ENCODE peak calls at places on chromosomes 1 and 21, in four cellular contexts. One of them, this sample, is unnamed.

GRCh38 chr1:184982002-184982954 is 8.0 kb upstream of the NIBAN1 start:
- DNase-seq in left ventricle myocardium inferior: peak; percentile 80
- DNase-seq in colonic mucosa: peak; percentile 73
- DNase-seq in AG04449: no peak
- DNase-seq in this sample: no peak

GRCh38 chr21:39048064-39048463 is 135.2 kb downstream of the PSMG1 start:
- DNase-seq in colonic mucosa: peak; percentile 65
- DNase-seq in left ventricle myocardium inferior: no peak
- DNase-seq in AG04449: no peak
- DNase-seq in this sample: peak; percentile 59

GRCh38 chr21:43734830-43735229 is 15.9 kb downstream of the PDXK start:
- DNase-seq in AG04449: no peak
- DNase-seq in colonic mucosa: no peak
- DNase-seq in left ventricle myocardium inferior: no peak
- DNase-seq in this sample: no peak

GRCh38 chr1:201591348-201591747 is 52.4 kb downstream of the NAV1 start:
- DNase-seq in colonic mucosa: no peak
- DNase-seq in left ventricle myocardium inferior: no peak
- DNase-seq in AG04449: no peak
- DNase-seq in this sample: no peak

GRCh38 chr21:24369751-24370150 is 1237.5 kb downstream of the MRPL39 start:
- DNase-seq in colonic mucosa: no peak
- DNase-seq in left ventricle myocardium inferior: no peak
- DNase-seq in AG04449: no peak
- DNase-seq in this sample: no peak

GRCh38 chr1:50735443-50735842 is 224.6 kb downstream of the FAF1 start:
- DNase-seq in left ventricle myocardium inferior: no peak
- DNase-seq in AG04449: no peak
- DNase-seq in colonic mucosa: no peak
- DNase-seq in this sample: no peak

GRCh38 chr1:64822621-64823020 is 77.7 kb downstream of the RAVER2 start:
- DNase-seq in colonic mucosa: no peak
- DNase-seq in AG04449: no peak
- DNase-seq in left ventricle myocardium inferior: no peak
- DNase-seq in this sample: no peak

GRCh38 chr1:44261475-44261853 is 48.2 kb downstream of the DMAP1 start:
- DNase-seq in colonic mucosa: no peak
- DNase-seq in left ventricle myocardium inferior: no peak
- DNase-seq in AG04449: no peak
- DNase-seq in this sample: no peak

GRCh38 chr1:42335050-42335808 is at the start of gene FOXJ3:
- DNase-seq in colonic mucosa: peak; percentile 93
- DNase-seq in AG04449: peak; percentile 76
- DNase-seq in left ventricle myocardium inferior: peak; percentile 93
- DNase-seq in this sample: no peak

GRCh38 chr1:18536356-18536755 is 55.6 kb downstream of the KLHDC7A start:
- DNase-seq in AG04449: no peak
- DNase-seq in colonic mucosa: no peak
- DNase-seq in left ventricle myocardium inferior: no peak
- DNase-seq in this sample: no peak

GRCh38 chr1:72397786-72398185 is 115.4 kb upstream of the NEGR1 start:
- DNase-seq in AG04449: peak; percentile 54
- DNase-seq in left ventricle myocardium inferior: no peak
- DNase-seq in colonic mucosa: no peak
- DNase-seq in this sample: no peak

GRCh38 chr1:201409440-201409839 is 10.3 kb upstream of the LAD1 start:
- DNase-seq in AG04449: no peak
- DNase-seq in colonic mucosa: no peak
- DNase-seq in left ventricle myocardium inferior: no peak
- DNase-seq in this sample: no peak

GRCh38 chr21:36656138-36656537 is 42.8 kb upstream of the SIM2 start:
- DNase-seq in colonic mucosa: no peak
- DNase-seq in AG04449: no peak
- DNase-seq in left ventricle myocardium inferior: no peak
- DNase-seq in this sample: peak; percentile 31

GRCh38 chr1:46137901-46138300 is 5.5 kb upstream of the PIK3R3 start:
- DNase-seq in colonic mucosa: no peak
- DNase-seq in AG04449: no peak
- DNase-seq in left ventricle myocardium inferior: no peak
- DNase-seq in this sample: no peak

GRCh38 chr1:46370214-46370633 is 23.9 kb upstream of the FAAH start:
- DNase-seq in left ventricle myocardium inferior: no peak
- DNase-seq in colonic mucosa: no peak
- DNase-seq in AG04449: no peak
- DNase-seq in this sample: no peak

GRCh38 chr1:3477241-3478109 is 23.0 kb downstream of the ARHGEF16 start:
- DNase-seq in left ventricle myocardium inferior: no peak
- DNase-seq in AG04449: no peak
- DNase-seq in colonic mucosa: no peak
- DNase-seq in this sample: no peak

GRCh38 chr1:68624233-68624632 is 127.4 kb upstream of the DEPDC1 start:
- DNase-seq in colonic mucosa: no peak
- DNase-seq in AG04449: no peak
- DNase-seq in left ventricle myocardium inferior: no peak
- DNase-seq in this sample: peak; percentile 63

GRCh38 chr1:204882479-204882878 is 11.8 kb downstream of the NFASC start:
- DNase-seq in left ventricle myocardium inferior: no peak
- DNase-seq in AG04449: no peak
- DNase-seq in colonic mucosa: no peak
- DNase-seq in this sample: no peak

GRCh38 chr1:220450927-220451326 is 77.0 kb upstream of the MARK1 start:
- DNase-seq in AG04449: no peak
- DNase-seq in left ventricle myocardium inferior: no peak
- DNase-seq in colonic mucosa: no peak
- DNase-seq in this sample: no peak

GRCh38 chr1:17822741-17823426 is 67.8 kb downstream of the ACTL8 start:
- DNase-seq in colonic mucosa: no peak
- DNase-seq in left ventricle myocardium inferior: no peak
- DNase-seq in AG04449: no peak
- DNase-seq in this sample: no peak

GRCh38 chr1:197915797-197916686 is 1.1 kb upstream of the LHX9 start:
- DNase-seq in left ventricle myocardium inferior: peak; percentile 45
- DNase-seq in colonic mucosa: peak; percentile 52
- DNase-seq in AG04449: no peak
- DNase-seq in this sample: no peak

GRCh38 chr1:156180471-156180870 is 13.4 kb upstream of the SLC25A44 start:
- DNase-seq in AG04449: no peak
- DNase-seq in colonic mucosa: no peak
- DNase-seq in left ventricle myocardium inferior: no peak
- DNase-seq in this sample: no peak

GRCh38 chr1:153841463-153841994 is 66.3 kb downstream of the SLC27A3 start:
- DNase-seq in colonic mucosa: no peak
- DNase-seq in left ventricle myocardium inferior: no peak
- DNase-seq in AG04449: peak; percentile 19
- DNase-seq in this sample: no peak

GRCh38 chr1:11998636-11999035 is 18.4 kb downstream of the MFN2 start:
- DNase-seq in AG04449: no peak
- DNase-seq in left ventricle myocardium inferior: no peak
- DNase-seq in colonic mucosa: no peak
- DNase-seq in this sample: no peak

GRCh38 chr1:73901656-73902276 is 296.2 kb downstream of the LRRIQ3 start:
- DNase-seq in colonic mucosa: no peak
- DNase-seq in AG04449: no peak
- DNase-seq in left ventricle myocardium inferior: no peak
- DNase-seq in this sample: no peak

GRCh38 chr1:2174348-2175054 is 20.1 kb downstream of the FAAP20 start:
- DNase-seq in AG04449: peak; percentile 5
- DNase-seq in colonic mucosa: peak; percentile 51
- DNase-seq in left ventricle myocardium inferior: peak; percentile 57
- DNase-seq in this sample: no peak

GRCh38 chr1:12095822-12096263 is 32.7 kb downstream of the TNFRSF8 start:
- DNase-seq in colonic mucosa: no peak
- DNase-seq in AG04449: no peak
- DNase-seq in left ventricle myocardium inferior: no peak
- DNase-seq in this sample: no peak

GRCh38 chr1:198234511-198235251 is 77.9 kb downstream of the NEK7 start:
- DNase-seq in AG04449: no peak
- DNase-seq in left ventricle myocardium inferior: no peak
- DNase-seq in colonic mucosa: no peak
- DNase-seq in this sample: peak; percentile 23

GRCh38 chr1:159932296-159933285 is 7.3 kb upstream of the TAGLN2 start:
- DNase-seq in colonic mucosa: no peak
- DNase-seq in AG04449: no peak
- DNase-seq in left ventricle myocardium inferior: no peak
- DNase-seq in this sample: no peak

GRCh38 chr1:208237241-208237640 is 6.9 kb downstream of the PLXNA2 start:
- DNase-seq in colonic mucosa: no peak
- DNase-seq in AG04449: no peak
- DNase-seq in left ventricle myocardium inferior: no peak
- DNase-seq in this sample: no peak

DNA sequence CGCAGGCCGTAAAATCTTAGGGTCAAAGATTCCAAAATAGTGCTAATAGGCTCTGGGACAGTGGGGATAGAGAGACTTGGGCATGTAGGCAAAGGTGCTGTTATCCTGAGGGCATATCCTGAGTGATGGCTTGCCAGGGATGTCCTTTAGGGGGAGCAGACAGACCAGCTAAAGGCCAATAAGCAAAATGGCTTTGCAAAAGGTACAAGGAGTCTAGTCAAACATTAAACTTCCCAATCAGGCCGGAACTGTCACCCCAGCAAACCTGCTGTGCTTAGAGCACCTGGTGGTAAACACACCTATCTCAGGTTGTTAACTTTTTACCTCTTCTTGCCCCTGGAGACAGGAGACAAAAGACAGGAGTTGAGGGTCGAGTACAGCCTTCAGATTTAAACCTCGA is 49.1 kb downstream of the TRABD2B start:
- DNase-seq in left ventricle myocardium inferior: no peak
- DNase-seq in colonic mucosa: peak; percentile 49
- DNase-seq in AG04449: no peak
- DNase-seq in this sample: no peak
- TF ChIP-seq CTCF in left ventricle myocardium inferior: no peak
- TF ChIP-seq CTCF in colonic mucosa: no peak
- TF ChIP-seq CTCF in AG04449: no peak
- TF ChIP-seq CTCF in this sample: peak; percentile 64

DNA sequence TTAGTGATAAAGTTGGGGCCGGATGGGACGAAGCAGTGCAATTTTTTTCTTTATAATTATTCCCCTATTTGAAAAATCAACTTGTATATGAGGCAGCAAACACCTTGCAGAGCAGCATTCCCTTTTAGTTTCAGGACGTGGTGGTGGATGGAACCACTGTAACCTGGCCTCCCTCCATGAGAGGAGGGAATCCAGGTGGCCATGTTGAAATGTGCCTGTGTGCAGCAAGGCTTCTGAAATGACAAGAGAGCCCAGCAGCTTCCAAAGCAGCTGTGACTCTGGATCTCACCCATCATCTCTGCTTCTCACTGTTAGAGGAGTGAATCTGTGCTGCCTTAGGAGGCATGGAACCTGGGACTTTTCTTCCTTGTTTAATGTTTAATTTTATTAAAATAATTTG is 42.3 kb downstream of the NFIA start:
- DNase-seq in left ventricle myocardium inferior: peak; percentile 33
- DNase-seq in AG04449: no peak
- DNase-seq in colonic mucosa: no peak
- DNase-seq in this sample: no peak
- H3K4me3 ChIP-seq in left ventricle myocardium inferior: peak overlapping the region; percentile 41
- H3K4me3 ChIP-seq in AG04449: no peak overlapping the region
- H3K4me3 ChIP-seq in colonic mucosa: no peak overlapping the region
- H3K4me3 ChIP-seq in this sample: no peak overlapping the region

GRCh38 chr1:225143001-225143400 is 213.5 kb downstream of the DNAH14 start:
- DNase-seq in colonic mucosa: no peak
- DNase-seq in AG04449: no peak
- DNase-seq in left ventricle myocardium inferior: no peak
- DNase-seq in this sample: no peak

GRCh38 chr1:225152061-225152460 is 222.6 kb downstream of the DNAH14 start:
- DNase-seq in left ventricle myocardium inferior: no peak
- DNase-seq in AG04449: no peak
- DNase-seq in colonic mucosa: no peak
- DNase-seq in this sample: no peak

GRCh38 chr1:225146478-225146877 is 217.0 kb downstream of the DNAH14 start:
- DNase-seq in left ventricle myocardium inferior: no peak
- DNase-seq in colonic mucosa: no peak
- DNase-seq in AG04449: no peak
- DNase-seq in this sample: no peak
- TF ChIP-seq CTCF in left ventricle myocardium inferior: no peak
- TF ChIP-seq CTCF in colonic mucosa: no peak
- TF ChIP-seq CTCF in AG04449: no peak
- TF ChIP-seq CTCF in this sample: no peak

DNA sequence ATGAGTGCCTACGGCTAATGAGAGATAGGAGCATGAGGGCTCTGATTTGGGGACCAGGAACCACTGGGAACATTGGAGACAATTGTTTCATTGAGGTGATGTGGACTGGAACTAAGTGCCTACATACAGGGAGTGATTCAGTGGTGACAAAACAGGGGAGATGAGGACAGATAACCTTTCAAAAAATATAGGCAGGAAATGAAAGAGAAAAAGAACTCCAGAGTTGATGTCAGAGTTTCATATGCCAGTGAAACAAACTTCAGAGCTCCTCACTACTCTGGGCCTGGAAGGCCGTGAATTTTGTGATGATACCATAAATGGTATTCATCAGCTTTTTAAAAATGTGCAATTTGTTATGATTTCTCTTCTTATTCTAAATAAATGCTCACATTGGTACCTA is 39.3 kb downstream of the FASLG start:
- DNase-seq in colonic mucosa: no peak
- DNase-seq in left ventricle myocardium inferior: no peak
- DNase-seq in AG04449: no peak
- DNase-seq in this sample: no peak
- H3K4me3 ChIP-seq in colonic mucosa: no peak overlapping the region
- H3K4me3 ChIP-seq in left ventricle myocardium inferior: no peak overlapping the region
- H3K4me3 ChIP-seq in AG04449: no peak overlapping the region
- H3K4me3 ChIP-seq in this sample: no peak overlapping the region

GRCh38 chr21:18368193-18368592 is 35.4 kb downstream of the TMPRSS15 start:
- DNase-seq in colonic mucosa: no peak
- DNase-seq in AG04449: no peak
- DNase-seq in left ventricle myocardium inferior: no peak
- DNase-seq in this sample: no peak

GRCh38 chr21:18373631-18374030 is 30.0 kb downstream of the TMPRSS15 start:
- DNase-seq in AG04449: no peak
- DNase-seq in colonic mucosa: no peak
- DNase-seq in left ventricle myocardium inferior: no peak
- DNase-seq in this sample: no peak

GRCh38 chr21:18370292-18370691 is 33.3 kb downstream of the TMPRSS15 start:
- DNase-seq in colonic mucosa: no peak
- DNase-seq in left ventricle myocardium inferior: no peak
- DNase-seq in AG04449: no peak
- DNase-seq in this sample: no peak

GRCh38 chr21:18369115-18369514 is 34.5 kb downstream of the TMPRSS15 start:
- DNase-seq in left ventricle myocardium inferior: no peak
- DNase-seq in colonic mucosa: no peak
- DNase-seq in AG04449: no peak
- DNase-seq in this sample: no peak
- TF ChIP-seq CTCF in left ventricle myocardium inferior: peak; percentile 31
- TF ChIP-seq CTCF in colonic mucosa: no peak
- TF ChIP-seq CTCF in AG04449: no peak
- TF ChIP-seq CTCF in this sample: peak; percentile 47

DNA sequence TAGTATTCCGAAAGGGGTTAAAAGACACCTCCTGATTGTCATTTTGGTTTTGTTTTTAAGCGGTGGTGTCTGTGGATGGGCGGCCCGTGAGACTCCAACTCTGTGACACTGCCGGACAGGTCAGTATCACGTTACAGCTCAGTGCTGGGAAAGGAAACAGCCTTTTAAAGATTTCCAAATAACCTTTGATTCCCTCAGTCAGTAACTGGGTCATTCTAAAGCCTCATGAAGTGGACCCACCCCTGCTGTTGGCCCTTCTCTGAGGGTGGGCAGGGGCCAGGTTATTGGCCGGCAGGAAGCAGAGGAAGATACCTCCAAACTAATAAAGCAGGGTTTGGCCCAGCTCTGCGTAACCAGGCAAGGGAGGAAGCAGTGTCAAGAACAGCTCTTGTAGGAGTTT is 2.3 kb downstream of the RHOU start:
- DNase-seq in AG04449: no peak
- DNase-seq in left ventricle myocardium inferior: no peak
- DNase-seq in colonic mucosa: no peak
- DNase-seq in this sample: no peak
- H3K4me3 ChIP-seq in AG04449: no peak overlapping the region
- H3K4me3 ChIP-seq in left ventricle myocardium inferior: peak overlapping the region; percentile 89
- H3K4me3 ChIP-seq in colonic mucosa: peak overlapping the region; percentile 80
- H3K4me3 ChIP-seq in this sample: no peak overlapping the region